ENCODE peak calls at places on chromosomes 16 and 17, in six cellular contexts. Z, E, K, H, U and J are unnamed samples.

GRCh38 chr17:9179602-9180001 is 158.3 kb downstream of the NTN1 start:
- DNase-seq in K (no peak), U (no peak), E (no peak), H (no peak), Z (no peak), J (no peak)

GRCh38 chr16:20853076-20853597 is 46.8 kb downstream of the REXO5 start:
- DNase-seq in H (no peak), E (no peak), U (no peak), K (no peak), Z (no peak), J (no peak)

GRCh38 chr17:51000835-51001638 is 119.6 kb downstream of the SPAG9 start:
- DNase-seq in H (peak; percentile 44), E (no peak), U (no peak), K (no peak), Z (peak; percentile 5), J (peak; percentile 22)

GRCh38 chr17:8160741-8161221 is 2.0 kb downstream of the VAMP2 start:
- DNase-seq in Z (no peak), U (no peak), E (no peak), K (no peak), H (no peak), J (no peak)

GRCh38 chr17:7441202-7441705 is 1.9 kb downstream of the FGF11 start:
- DNase-seq in Z (no peak), H (no peak), E (no peak), K (no peak), U (no peak), J (no peak)

GRCh38 chr16:79426663-79427062 is 173.9 kb downstream of the MAF start:
- DNase-seq in K (peak; percentile 30), H (no peak), E (no peak), Z (no peak), U (no peak), J (no peak)

GRCh38 chr16:15483857-15484256 is 49.5 kb downstream of the BMERB1 start:
- DNase-seq in Z (no peak), E (no peak), H (no peak), K (no peak), U (no peak), J (no peak)

GRCh38 chr16:55530316-55530856 is 21.5 kb downstream of the LPCAT2 start:
- DNase-seq in H (no peak), Z (no peak), U (no peak), K (no peak), E (no peak), J (no peak)

GRCh38 chr16:50685456-50686058 is 4.4 kb upstream of the SNX20 start:
- DNase-seq in E (no peak), K (no peak), H (no peak), U (no peak), Z (no peak), J (no peak)

GRCh38 chr16:54783226-54783625 is 147.4 kb upstream of the IRX5 start:
- DNase-seq in H (peak; percentile 80), U (no peak), E (no peak), K (no peak), Z (no peak), J (no peak)

GRCh38 chr17:32275060-32276042 is 9.7 kb downstream of the RHBDL3 start:
- DNase-seq in K (no peak), H (peak; percentile 71), Z (peak; percentile 44), U (no peak), E (no peak), J (no peak)

GRCh38 chr17:1967092-1967662 is 58.0 kb downstream of the RTN4RL1 start:
- DNase-seq in U (no peak), H (no peak), E (no peak), Z (no peak), K (no peak), J (no peak)

GRCh38 chr16:52713740-52714139 is 166.8 kb upstream of the TOX3 start:
- DNase-seq in U (no peak), Z (no peak), E (no peak), H (no peak), K (no peak), J (no peak)

GRCh38 chr16:53457670-53458069 is 23.4 kb downstream of the RBL2 start:
- DNase-seq in U (no peak), Z (no peak), H (peak; percentile 29), K (peak; percentile 57), E (no peak), J (peak; percentile 40)

GRCh38 chr16:68995011-68995504 is 110.4 kb upstream of the HAS3 start:
- DNase-seq in E (no peak), Z (peak; percentile 25), U (no peak), H (peak; percentile 98), K (no peak), J (no peak)

DNA sequence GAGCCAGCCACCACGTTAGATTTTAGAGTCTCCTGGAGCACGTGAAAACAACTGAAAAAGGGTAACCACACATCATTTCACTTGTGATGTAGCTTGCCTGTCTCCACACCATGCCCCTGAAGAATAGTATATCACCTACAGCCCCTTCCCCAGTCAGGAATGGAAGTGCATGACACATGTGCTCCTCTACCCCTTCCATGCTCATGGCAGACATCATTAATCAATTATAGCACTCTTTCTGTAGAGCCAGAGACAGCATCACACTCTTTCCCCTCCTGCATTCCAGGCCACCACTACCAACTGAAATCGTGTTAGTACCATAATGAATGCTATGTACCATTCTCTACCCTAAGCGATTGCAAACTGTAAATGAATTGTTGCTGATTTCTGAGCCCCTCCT is 113.5 kb upstream of the PLCG2 start:
- DNase-seq in H (no peak), U (no peak), K (no peak), E (no peak), Z (no peak), J (no peak)
- H3K36me3 ChIP-seq in H (peaks cover 16% of the 10 kb centered on the region), U (peaks cover 67% of the 10 kb centered on the region), K (peaks cover 19% of the 10 kb centered on the region), E (no peaks in the 10 kb centered on the region), Z (no peaks in the 10 kb centered on the region), J (peaks cover 19% of the 10 kb centered on the region)

GRCh38 chr17:40560592-40561293 is 4.5 kb downstream of the CCR7 start:
- DNase-seq in K (no peak), U (no peak), Z (peak; percentile 37), H (no peak), E (peak; percentile 14), J (peak; percentile 22)
- H3K36me3 ChIP-seq in K (no peaks in the 10 kb centered on the region), U (no peaks in the 10 kb centered on the region), Z (no peaks in the 10 kb centered on the region), H (no peaks in the 10 kb centered on the region), E (no peaks in the 10 kb centered on the region), J (no peaks in the 10 kb centered on the region)

GRCh38 chr16:23700509-23700908 is 12.5 kb downstream of the ERN2 start:
- DNase-seq in E (no peak), H (no peak), K (peak; percentile 56), Z (no peak), U (no peak), J (no peak)

GRCh38 chr16:23705517-23705902 is 7.5 kb downstream of the ERN2 start:
- DNase-seq in U (no peak), E (no peak), Z (no peak), K (no peak), H (no peak), J (no peak)

GRCh38 chr16:23701045-23701444 is 12.0 kb downstream of the ERN2 start:
- DNase-seq in H (no peak), E (no peak), Z (no peak), K (no peak), U (no peak), J (no peak)

GRCh38 chr16:23704772-23705516 is 8.1 kb downstream of the ERN2 start:
- DNase-seq in U (no peak), H (no peak), E (no peak), Z (no peak), K (no peak), J (no peak)

GRCh38 chr16:23702951-23703350 is 10.1 kb downstream of the ERN2 start:
- DNase-seq in E (no peak), H (no peak), U (no peak), Z (no peak), K (no peak), J (no peak)
- H3K36me3 ChIP-seq in E (no peaks in the 10 kb centered on the region), H (no peaks in the 10 kb centered on the region), U (no peaks in the 10 kb centered on the region), Z (no peaks in the 10 kb centered on the region), K (peaks cover 6% of the 10 kb centered on the region), J (peaks cover 5% of the 10 kb centered on the region)

DNA sequence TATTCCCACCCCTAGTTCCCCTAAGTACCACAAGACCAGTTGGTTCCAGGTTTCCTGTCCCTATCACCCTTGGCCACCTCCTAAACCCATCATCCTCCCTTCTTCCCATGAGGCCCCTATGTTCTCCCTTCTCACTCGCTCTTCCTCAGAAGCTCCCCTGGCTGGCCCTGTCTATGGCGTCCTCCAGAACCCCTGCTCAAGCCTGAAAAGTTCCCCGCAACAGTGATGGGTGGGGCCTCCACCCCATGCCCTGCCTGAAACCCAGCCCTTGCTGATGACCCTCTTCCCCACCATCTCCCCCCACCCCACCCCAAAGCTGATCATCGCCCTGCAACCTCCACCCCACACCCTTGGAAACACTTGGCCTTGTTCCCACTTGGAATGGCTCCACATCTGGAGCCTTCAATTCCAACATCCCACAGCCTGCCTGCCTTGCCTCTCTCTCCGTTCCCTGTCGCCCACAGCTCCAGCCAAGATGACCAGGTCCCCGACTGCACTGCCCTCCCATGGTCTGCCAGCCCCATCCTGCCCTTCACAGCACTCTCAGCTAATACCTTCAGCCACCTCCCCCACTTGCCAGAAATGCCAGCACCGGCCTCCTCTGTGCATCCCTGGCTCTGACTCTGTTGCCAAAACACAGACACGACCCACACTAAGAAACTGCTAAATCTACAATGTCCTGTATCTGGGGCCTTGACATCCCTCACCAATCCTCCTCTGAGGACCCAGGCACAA is 10.5 kb downstream of the OSBPL7 start:
- DNase-seq in K (peak; percentile 67), U (no peak), Z (no peak), H (no peak), E (peak; percentile 67), J (peak; percentile 80)
- H3K36me3 ChIP-seq in K (peaks cover 28% of the 10 kb centered on the region), U (peaks cover 70% of the 10 kb centered on the region), Z (peaks cover 32% of the 10 kb centered on the region), H (no peaks in the 10 kb centered on the region), E (peaks cover 25% of the 10 kb centered on the region), J (peaks cover 16% of the 10 kb centered on the region)

GRCh38 chr16:25177512-25177830 is 39.3 kb upstream of the AQP8 start:
- DNase-seq in Z (no peak), E (no peak), U (no peak), K (no peak), H (no peak), J (no peak)

GRCh38 chr16:25174285-25174684 is 42.5 kb upstream of the AQP8 start:
- DNase-seq in K (no peak), E (no peak), Z (no peak), U (no peak), H (no peak), J (no peak)

GRCh38 chr16:25171390-25171789 is 45.4 kb upstream of the AQP8 start:
- DNase-seq in K (no peak), U (no peak), Z (no peak), E (peak; percentile 62), H (no peak), J (no peak)

GRCh38 chr16:25176136-25176535 is 40.6 kb upstream of the AQP8 start:
- DNase-seq in U (no peak), H (no peak), E (no peak), K (no peak), Z (no peak), J (no peak)

DNA sequence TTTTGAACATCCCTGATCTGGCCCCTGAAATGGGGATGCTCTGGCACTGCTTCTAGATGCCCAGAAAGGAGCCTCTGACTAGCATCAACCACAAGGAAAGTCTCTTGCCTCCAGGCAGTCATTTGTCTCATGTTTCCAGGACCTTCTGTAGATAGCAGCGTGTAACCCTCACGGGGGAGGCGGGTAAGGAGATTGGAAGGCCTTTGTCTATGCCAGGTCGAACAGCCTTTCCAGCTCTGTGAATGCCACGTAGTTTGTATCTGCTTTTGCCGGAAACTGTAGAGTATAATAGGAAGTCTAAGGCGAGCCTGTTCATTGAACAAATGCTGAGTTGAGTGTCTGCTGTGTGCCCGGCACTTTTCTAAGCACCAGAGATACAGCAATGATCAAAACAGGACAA is 43.9 kb upstream of the AQP8 start:
- DNase-seq in E (peak; percentile 46), Z (no peak), K (no peak), U (no peak), H (no peak), J (no peak)
- H3K36me3 ChIP-seq in E (peaks cover 7% of the 10 kb centered on the region), Z (peaks cover 7% of the 10 kb centered on the region), K (peaks cover 40% of the 10 kb centered on the region), U (peaks cover 22% of the 10 kb centered on the region), H (peaks cover 6% of the 10 kb centered on the region), J (no peaks in the 10 kb centered on the region)